ENCODE peak calls at places on chromosome 7, in ten cellular contexts. T is NCI-H82, Q is germinal center, W is Kasumi-1, V is NCI-H345, J is ecto neural progenitor cell, Z is T47D, Y is ACHN, A is epithelial cell of esophagus, O is fibroblast of pulmonary artery. F is an unnamed sample.
A peak's percentile ranks its signal among the peaks of the same experiment; 100 is the strongest.

GRCh38 chr7:77908664-77909063 is 110.1 kb downstream of the PHTF2 start:
- DNase-seq in T (no peak), W (no peak), Z (no peak), A (no peak), J (no peak), Y (no peak), O (no peak), V (no peak), Q (no peak), F (no peak)

GRCh38 chr7:158320328-158320727 is 267.3 kb downstream of the PTPRN2 start:
- DNase-seq in J (peak; percentile 20), Q (no peak), W (no peak), T (no peak), Y (no peak), A (no peak), O (no peak), Z (no peak), V (no peak), F (no peak)

GRCh38 chr7:140358771-140359095 is 39.6 kb downstream of the SLC37A3 start:
- DNase-seq in Q (no peak), Y (no peak), W (no peak), O (no peak), V (no peak), J (no peak), Z (no peak), T (no peak), A (no peak), F (no peak)

GRCh38 chr7:124308384-124308783 is 275.5 kb upstream of the TMEM229A start:
- DNase-seq in O (no peak), W (no peak), Z (no peak), V (no peak), Q (no peak), J (no peak), Y (no peak), A (no peak), T (no peak), F (no peak)

GRCh38 chr7:80037689-80038088 is 96.9 kb upstream of the GNAI1 start:
- DNase-seq in Q (no peak), Y (no peak), Z (no peak), T (no peak), V (no peak), A (no peak), J (no peak), W (no peak), O (no peak), F (no peak)

GRCh38 chr7:98234429-98235147 is 17.4 kb downstream of the TECPR1 start:
- DNase-seq in Y (no peak), J (no peak), O (no peak), T (no peak), Q (no peak), W (no peak), Z (no peak), A (no peak), V (no peak), F (no peak)

GRCh38 chr7:78792624-78793023 is 660.8 kb downstream of the MAGI2 start:
- DNase-seq in V (no peak), W (no peak), T (no peak), Y (no peak), Q (no peak), A (no peak), J (no peak), Z (no peak), O (no peak), F (no peak)

GRCh38 chr7:128831994-128832879 is 2.0 kb downstream of the FLNC start:
- DNase-seq in W (no peak), Y (no peak), Z (no peak), O (peak; percentile 64), Q (no peak), A (no peak), V (no peak), T (peak; percentile 93), J (peak; percentile 82), F (no peak)

GRCh38 chr7:30433082-30433481 is 45.5 kb downstream of the NOD1 start:
- DNase-seq in A (no peak), Z (no peak), O (peak; percentile 79), Y (no peak), V (no peak), J (no peak), Q (no peak), T (no peak), W (peak; percentile 90), F (peak; percentile 90)

GRCh38 chr7:79386688-79387422 is 66.6 kb downstream of the MAGI2 start:
- DNase-seq in W (no peak), V (no peak), J (no peak), Q (no peak), T (peak; percentile 9), A (peak; percentile 37), Z (no peak), Y (no peak), O (peak; percentile 76), F (no peak)

GRCh38 chr7:154674191-154674590 is 328.7 kb downstream of the PAXIP1 start:
- DNase-seq in T (no peak), W (no peak), Y (no peak), O (no peak), V (no peak), J (no peak), A (no peak), Q (no peak), Z (no peak), F (no peak)

GRCh38 chr7:5065107-5065407 is 19.4 kb downstream of the RBAK start:
- DNase-seq in W (no peak), A (no peak), Y (no peak), Z (no peak), O (no peak), V (no peak), J (no peak), Q (no peak), T (no peak), F (no peak)

GRCh38 chr7:151251328-151251925 is 2.9 kb upstream of the SMARCD3 start:
- DNase-seq in O (peak; percentile 69), J (peak; percentile 73), Y (no peak), V (peak; percentile 70), T (peak; percentile 71), Z (peak; percentile 55), Q (no peak), A (peak; percentile 62), W (no peak), F (no peak)

GRCh38 chr7:27840314-27840713 is 100.4 kb downstream of the TAX1BP1 start:
- DNase-seq in Q (no peak), W (no peak), T (no peak), Y (no peak), A (no peak), J (no peak), O (no peak), V (no peak), Z (no peak), F (no peak)

GRCh38 chr7:2566890-2567662 is 8.3 kb downstream of the IQCE start:
- DNase-seq in Y (no peak), Z (no peak), J (peak; percentile 54), V (no peak), T (no peak), O (no peak), W (no peak), A (no peak), Q (peak; percentile 53), F (no peak)

GRCh38 chr7:37690206-37690605 is 6.6 kb downstream of the GPR141 start:
- DNase-seq in Z (no peak), J (no peak), A (no peak), Y (no peak), T (no peak), O (no peak), Q (no peak), V (no peak), W (peak; percentile 68), F (no peak)

GRCh38 chr7:73703985-73704639 is 15.4 kb downstream of the STX1A start:
- DNase-seq in T (peak; percentile 94), O (peak; percentile 31), Z (no peak), V (no peak), Q (peak; percentile 84), J (peak; percentile 92), W (peak; percentile 16), Y (no peak), A (peak; percentile 56), F (no peak)